ENCODE peak calls at places on chromosomes 1 and 21, in ten cellular contexts. One of them, this sample, is unnamed.

GRCh38 chr1:22212400-22213233 is 69.7 kb upstream of the WNT4 start:
- DNase-seq in dorsolateral prefrontal cortex: no peak
- DNase-seq in mammary epithelial cell: no peak
- DNase-seq in heart right ventricle: no peak
- DNase-seq in left ventricle myocardium inferior: no peak
- DNase-seq in adrenal gland: no peak
- DNase-seq in mesothelial cell of epicardium: no peak
- DNase-seq in CD4-positive, alpha-beta T cell: no peak
- DNase-seq in cardiac muscle cell: no peak
- DNase-seq in activated CD8-positive, alpha-beta T cell treated with anti-CD3 and anti-CD28 coated beads for 36 hours: no peak
- DNase-seq in this sample: no peak

GRCh38 chr21:17780539-17780938 is 38.6 kb downstream of the C21orf91 start:
- DNase-seq in dorsolateral prefrontal cortex: no peak
- DNase-seq in mammary epithelial cell: no peak
- DNase-seq in heart right ventricle: no peak
- DNase-seq in left ventricle myocardium inferior: no peak
- DNase-seq in adrenal gland: no peak
- DNase-seq in mesothelial cell of epicardium: no peak
- DNase-seq in CD4-positive, alpha-beta T cell: peak
- DNase-seq in cardiac muscle cell: no peak
- DNase-seq in activated CD8-positive, alpha-beta T cell treated with anti-CD3 and anti-CD28 coated beads for 36 hours: peak
- DNase-seq in this sample: no peak

GRCh38 chr1:1672181-1672965 is 13.6 kb upstream of the CDK11B start:
- DNase-seq in dorsolateral prefrontal cortex: peak
- DNase-seq in mammary epithelial cell: no peak
- DNase-seq in heart right ventricle: no peak
- DNase-seq in left ventricle myocardium inferior: no peak
- DNase-seq in adrenal gland: no peak
- DNase-seq in mesothelial cell of epicardium: no peak
- DNase-seq in CD4-positive, alpha-beta T cell: no peak
- DNase-seq in cardiac muscle cell: no peak
- DNase-seq in activated CD8-positive, alpha-beta T cell treated with anti-CD3 and anti-CD28 coated beads for 36 hours: peak
- DNase-seq in this sample: no peak

GRCh38 chr1:203769505-203770343 is 4.7 kb downstream of the LAX1 start:
- DNase-seq in dorsolateral prefrontal cortex: peak
- DNase-seq in mammary epithelial cell: peak
- DNase-seq in heart right ventricle: peak
- DNase-seq in left ventricle myocardium inferior: peak
- DNase-seq in adrenal gland: peak
- DNase-seq in mesothelial cell of epicardium: peak
- DNase-seq in CD4-positive, alpha-beta T cell: no peak
- DNase-seq in cardiac muscle cell: peak
- DNase-seq in activated CD8-positive, alpha-beta T cell treated with anti-CD3 and anti-CD28 coated beads for 36 hours: no peak
- DNase-seq in this sample: no peak

GRCh38 chr1:221335161-221336101 is 406.5 kb downstream of the DUSP10 start:
- DNase-seq in dorsolateral prefrontal cortex: no peak
- DNase-seq in mammary epithelial cell: peak
- DNase-seq in heart right ventricle: peak
- DNase-seq in left ventricle myocardium inferior: peak
- DNase-seq in adrenal gland: peak
- DNase-seq in mesothelial cell of epicardium: peak
- DNase-seq in CD4-positive, alpha-beta T cell: no peak
- DNase-seq in cardiac muscle cell: peak
- DNase-seq in activated CD8-positive, alpha-beta T cell treated with anti-CD3 and anti-CD28 coated beads for 36 hours: no peak
- DNase-seq in this sample: no peak

GRCh38 chr1:116151739-116152576 is 40.8 kb downstream of the MAB21L3 start:
- DNase-seq in dorsolateral prefrontal cortex: peak
- DNase-seq in mammary epithelial cell: peak
- DNase-seq in heart right ventricle: peak
- DNase-seq in left ventricle myocardium inferior: peak
- DNase-seq in adrenal gland: peak
- DNase-seq in mesothelial cell of epicardium: peak
- DNase-seq in CD4-positive, alpha-beta T cell: peak
- DNase-seq in cardiac muscle cell: peak
- DNase-seq in activated CD8-positive, alpha-beta T cell treated with anti-CD3 and anti-CD28 coated beads for 36 hours: peak
- DNase-seq in this sample: peak

GRCh38 chr1:96509944-96510343 is 211.6 kb upstream of the PTBP2 start:
- DNase-seq in dorsolateral prefrontal cortex: no peak
- DNase-seq in mammary epithelial cell: no peak
- DNase-seq in heart right ventricle: no peak
- DNase-seq in left ventricle myocardium inferior: no peak
- DNase-seq in adrenal gland: no peak
- DNase-seq in mesothelial cell of epicardium: no peak
- DNase-seq in CD4-positive, alpha-beta T cell: no peak
- DNase-seq in cardiac muscle cell: no peak
- DNase-seq in activated CD8-positive, alpha-beta T cell treated with anti-CD3 and anti-CD28 coated beads for 36 hours: no peak
- DNase-seq in this sample: no peak

GRCh38 chr1:157580179-157580827 is 17.6 kb downstream of the FCRL4 start:
- DNase-seq in dorsolateral prefrontal cortex: no peak
- DNase-seq in mammary epithelial cell: peak
- DNase-seq in heart right ventricle: peak
- DNase-seq in left ventricle myocardium inferior: no peak
- DNase-seq in adrenal gland: peak
- DNase-seq in mesothelial cell of epicardium: peak
- DNase-seq in CD4-positive, alpha-beta T cell: no peak
- DNase-seq in cardiac muscle cell: peak
- DNase-seq in activated CD8-positive, alpha-beta T cell treated with anti-CD3 and anti-CD28 coated beads for 36 hours: peak
- DNase-seq in this sample: no peak

GRCh38 chr1:178232949-178233348 is 139.0 kb downstream of the RASAL2 start:
- DNase-seq in dorsolateral prefrontal cortex: no peak
- DNase-seq in mammary epithelial cell: peak
- DNase-seq in heart right ventricle: no peak
- DNase-seq in left ventricle myocardium inferior: no peak
- DNase-seq in adrenal gland: no peak
- DNase-seq in mesothelial cell of epicardium: no peak
- DNase-seq in CD4-positive, alpha-beta T cell: no peak
- DNase-seq in cardiac muscle cell: peak
- DNase-seq in activated CD8-positive, alpha-beta T cell treated with anti-CD3 and anti-CD28 coated beads for 36 hours: no peak
- DNase-seq in this sample: no peak

GRCh38 chr1:236137285-236137852 is 5.0 kb upstream of the GPR137B start:
- DNase-seq in dorsolateral prefrontal cortex: no peak
- DNase-seq in mammary epithelial cell: no peak
- DNase-seq in heart right ventricle: no peak
- DNase-seq in left ventricle myocardium inferior: no peak
- DNase-seq in adrenal gland: no peak
- DNase-seq in mesothelial cell of epicardium: no peak
- DNase-seq in CD4-positive, alpha-beta T cell: no peak
- DNase-seq in cardiac muscle cell: no peak
- DNase-seq in activated CD8-positive, alpha-beta T cell treated with anti-CD3 and anti-CD28 coated beads for 36 hours: peak
- DNase-seq in this sample: no peak
- TF ChIP-seq CTCF in dorsolateral prefrontal cortex: no peak
- TF ChIP-seq CTCF in mammary epithelial cell: peak
- TF ChIP-seq CTCF in heart right ventricle: no peak
- TF ChIP-seq CTCF in left ventricle myocardium inferior: no peak
- TF ChIP-seq CTCF in adrenal gland: no peak
- TF ChIP-seq CTCF in mesothelial cell of epicardium: no peak
- TF ChIP-seq CTCF in CD4-positive, alpha-beta T cell: no peak
- TF ChIP-seq CTCF in cardiac muscle cell: no peak
- TF ChIP-seq CTCF in activated CD8-positive, alpha-beta T cell treated with anti-CD3 and anti-CD28 coated beads for 36 hours: peak
- TF ChIP-seq CTCF in this sample: no peak

DNA sequence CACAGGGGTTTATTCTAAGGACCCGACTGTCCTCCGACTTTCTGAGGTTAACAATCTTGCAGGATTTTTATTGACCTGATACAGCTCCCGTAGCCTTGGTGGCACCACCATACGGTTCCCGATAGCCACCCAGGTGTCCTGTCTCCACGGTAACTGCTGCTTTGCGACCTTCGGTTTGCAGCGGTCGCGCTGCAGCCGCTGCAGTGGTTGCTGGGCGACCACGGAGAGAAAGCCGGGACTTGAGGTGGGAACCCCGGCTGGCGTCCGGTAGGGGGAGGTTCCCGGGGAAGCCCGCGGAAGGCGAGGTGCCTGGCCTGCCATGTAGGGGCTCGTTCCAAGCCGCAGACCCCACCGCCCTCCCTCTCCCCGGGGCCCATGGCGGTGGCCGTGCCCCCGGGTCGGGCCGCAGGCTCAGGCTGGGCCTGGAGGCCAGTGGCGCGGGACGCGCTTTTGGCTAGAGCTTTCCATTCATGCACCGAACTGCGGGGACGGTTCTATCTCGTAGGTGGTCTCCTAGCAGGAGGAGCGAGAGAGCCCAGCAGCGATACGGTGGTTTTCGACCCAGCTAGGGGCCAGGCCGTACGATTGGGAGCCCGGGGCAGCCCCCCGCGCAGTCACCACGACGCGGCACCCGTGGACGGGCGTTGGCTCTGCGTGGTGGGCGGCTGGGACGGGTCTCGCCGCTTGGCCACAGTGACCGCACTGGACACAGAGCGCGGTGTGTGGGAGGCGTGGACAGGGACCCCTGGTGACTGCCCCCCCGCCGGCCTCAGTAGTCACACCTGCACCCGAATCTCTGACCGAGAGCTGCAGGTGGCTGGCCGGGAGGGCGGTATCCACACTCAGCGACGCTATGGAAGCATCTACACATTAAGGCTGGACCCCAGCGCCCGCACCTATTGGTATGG is at the start of gene KLHDC9:
- DNase-seq in dorsolateral prefrontal cortex: peak
- DNase-seq in mammary epithelial cell: peak
- DNase-seq in heart right ventricle: peak
- DNase-seq in left ventricle myocardium inferior: peak
- DNase-seq in adrenal gland: peak
- DNase-seq in mesothelial cell of epicardium: peak
- DNase-seq in CD4-positive, alpha-beta T cell: peak
- DNase-seq in cardiac muscle cell: peak
- DNase-seq in activated CD8-positive, alpha-beta T cell treated with anti-CD3 and anti-CD28 coated beads for 36 hours: peak
- DNase-seq in this sample: peak
- TF ChIP-seq CTCF in dorsolateral prefrontal cortex: peak
- TF ChIP-seq CTCF in mammary epithelial cell: no peak
- TF ChIP-seq CTCF in heart right ventricle: no peak
- TF ChIP-seq CTCF in left ventricle myocardium inferior: no peak
- TF ChIP-seq CTCF in adrenal gland: peak
- TF ChIP-seq CTCF in mesothelial cell of epicardium: no peak
- TF ChIP-seq CTCF in CD4-positive, alpha-beta T cell: peak
- TF ChIP-seq CTCF in cardiac muscle cell: peak
- TF ChIP-seq CTCF in activated CD8-positive, alpha-beta T cell treated with anti-CD3 and anti-CD28 coated beads for 36 hours: no peak
- TF ChIP-seq CTCF in this sample: no peak

DNA sequence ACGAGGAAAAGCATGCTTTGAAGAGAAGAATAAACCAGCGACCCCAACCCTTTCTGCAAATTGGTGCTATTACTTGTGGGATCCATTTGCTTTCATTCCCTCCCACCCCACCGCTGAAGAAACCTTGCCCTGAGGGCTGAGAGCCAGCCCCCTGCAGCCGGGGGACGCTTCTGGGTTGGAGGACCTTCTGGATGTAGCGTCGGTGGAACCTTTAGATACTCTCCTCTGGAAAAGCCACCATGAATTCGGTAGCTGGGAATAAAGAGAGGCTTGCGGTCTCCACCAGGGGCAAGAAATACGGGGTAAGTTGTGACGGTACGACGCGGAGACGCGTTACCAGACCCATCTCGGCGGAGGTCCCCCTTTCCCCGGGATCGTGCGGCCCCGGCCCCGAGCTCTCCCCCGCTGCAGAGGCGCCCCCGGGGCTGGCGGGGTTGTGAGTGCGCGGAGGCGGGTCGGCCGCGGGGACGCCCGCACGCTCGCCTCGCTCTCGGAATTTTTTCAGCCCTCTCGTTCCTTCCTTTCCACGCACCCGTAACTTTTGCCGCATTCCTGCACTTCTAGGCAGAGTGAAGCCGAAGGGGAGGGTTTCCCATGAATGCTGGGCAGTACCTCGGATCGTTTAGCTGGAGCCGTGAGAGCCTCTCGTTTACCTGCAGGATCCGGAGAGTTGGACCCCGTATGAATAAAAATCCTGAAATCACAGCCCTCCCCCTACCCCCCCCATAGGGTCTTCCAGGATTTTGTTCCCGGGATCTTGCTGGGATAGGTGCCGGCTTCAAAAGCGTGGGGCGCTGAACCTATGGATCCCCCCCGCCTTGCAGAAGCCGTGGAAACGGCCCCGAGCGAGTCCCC is 628 bp downstream of the KIF26B start:
- DNase-seq in dorsolateral prefrontal cortex: no peak
- DNase-seq in mammary epithelial cell: peak
- DNase-seq in heart right ventricle: no peak
- DNase-seq in left ventricle myocardium inferior: no peak
- DNase-seq in adrenal gland: no peak
- DNase-seq in mesothelial cell of epicardium: peak
- DNase-seq in CD4-positive, alpha-beta T cell: no peak
- DNase-seq in cardiac muscle cell: peak
- DNase-seq in activated CD8-positive, alpha-beta T cell treated with anti-CD3 and anti-CD28 coated beads for 36 hours: peak
- DNase-seq in this sample: peak
- TF ChIP-seq CTCF in dorsolateral prefrontal cortex: no peak
- TF ChIP-seq CTCF in mammary epithelial cell: no peak
- TF ChIP-seq CTCF in heart right ventricle: no peak
- TF ChIP-seq CTCF in left ventricle myocardium inferior: no peak
- TF ChIP-seq CTCF in adrenal gland: no peak
- TF ChIP-seq CTCF in mesothelial cell of epicardium: no peak
- TF ChIP-seq CTCF in CD4-positive, alpha-beta T cell: no peak
- TF ChIP-seq CTCF in cardiac muscle cell: peak
- TF ChIP-seq CTCF in activated CD8-positive, alpha-beta T cell treated with anti-CD3 and anti-CD28 coated beads for 36 hours: no peak
- TF ChIP-seq CTCF in this sample: no peak

GRCh38 chr1:224116131-224116530 is 2.2 kb downstream of the FBXO28 start:
- DNase-seq in dorsolateral prefrontal cortex: no peak
- DNase-seq in mammary epithelial cell: peak
- DNase-seq in heart right ventricle: no peak
- DNase-seq in left ventricle myocardium inferior: no peak
- DNase-seq in adrenal gland: no peak
- DNase-seq in mesothelial cell of epicardium: no peak
- DNase-seq in CD4-positive, alpha-beta T cell: no peak
- DNase-seq in cardiac muscle cell: peak
- DNase-seq in activated CD8-positive, alpha-beta T cell treated with anti-CD3 and anti-CD28 coated beads for 36 hours: no peak
- DNase-seq in this sample: no peak
- TF ChIP-seq CTCF in dorsolateral prefrontal cortex: peak
- TF ChIP-seq CTCF in mammary epithelial cell: peak
- TF ChIP-seq CTCF in heart right ventricle: peak
- TF ChIP-seq CTCF in left ventricle myocardium inferior: peak
- TF ChIP-seq CTCF in adrenal gland: peak
- TF ChIP-seq CTCF in mesothelial cell of epicardium: peak
- TF ChIP-seq CTCF in CD4-positive, alpha-beta T cell: peak
- TF ChIP-seq CTCF in cardiac muscle cell: peak
- TF ChIP-seq CTCF in activated CD8-positive, alpha-beta T cell treated with anti-CD3 and anti-CD28 coated beads for 36 hours: peak
- TF ChIP-seq CTCF in this sample: peak

DNA sequence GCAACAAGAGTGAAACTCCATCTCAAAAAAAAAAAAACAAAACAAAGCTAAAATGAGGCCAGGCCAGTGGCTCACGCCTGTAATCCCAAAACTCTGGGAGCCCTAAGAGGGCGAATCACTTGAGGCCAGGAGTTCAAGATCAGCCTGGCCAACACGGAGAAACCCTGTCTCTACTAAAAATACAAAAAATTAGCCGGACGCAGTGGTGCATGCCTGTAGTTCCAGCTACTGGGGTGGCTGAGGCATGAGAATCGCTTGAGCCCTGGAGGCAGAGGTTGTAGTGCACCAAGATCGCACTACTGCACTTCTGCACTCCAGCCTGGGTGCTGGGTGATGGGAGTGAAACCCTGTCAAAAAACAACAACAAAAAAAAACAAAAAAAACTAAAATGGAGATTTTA is 191.2 kb upstream of the SGIP1 start:
- DNase-seq in dorsolateral prefrontal cortex: no peak
- DNase-seq in mammary epithelial cell: no peak
- DNase-seq in heart right ventricle: no peak
- DNase-seq in left ventricle myocardium inferior: no peak
- DNase-seq in adrenal gland: no peak
- DNase-seq in mesothelial cell of epicardium: no peak
- DNase-seq in CD4-positive, alpha-beta T cell: no peak
- DNase-seq in cardiac muscle cell: no peak
- DNase-seq in activated CD8-positive, alpha-beta T cell treated with anti-CD3 and anti-CD28 coated beads for 36 hours: peak
- DNase-seq in this sample: no peak
- TF ChIP-seq CTCF in dorsolateral prefrontal cortex: no peak
- TF ChIP-seq CTCF in mammary epithelial cell: no peak
- TF ChIP-seq CTCF in heart right ventricle: no peak
- TF ChIP-seq CTCF in left ventricle myocardium inferior: no peak
- TF ChIP-seq CTCF in adrenal gland: no peak
- TF ChIP-seq CTCF in mesothelial cell of epicardium: no peak
- TF ChIP-seq CTCF in CD4-positive, alpha-beta T cell: no peak
- TF ChIP-seq CTCF in cardiac muscle cell: no peak
- TF ChIP-seq CTCF in activated CD8-positive, alpha-beta T cell treated with anti-CD3 and anti-CD28 coated beads for 36 hours: no peak
- TF ChIP-seq CTCF in this sample: no peak

GRCh38 chr1:170664828-170665617 is 1.1 kb downstream of the PRRX1 start:
- DNase-seq in dorsolateral prefrontal cortex: no peak
- DNase-seq in mammary epithelial cell: peak
- DNase-seq in heart right ventricle: no peak
- DNase-seq in left ventricle myocardium inferior: peak
- DNase-seq in adrenal gland: peak
- DNase-seq in mesothelial cell of epicardium: no peak
- DNase-seq in CD4-positive, alpha-beta T cell: no peak
- DNase-seq in cardiac muscle cell: peak
- DNase-seq in activated CD8-positive, alpha-beta T cell treated with anti-CD3 and anti-CD28 coated beads for 36 hours: no peak
- DNase-seq in this sample: peak
- TF ChIP-seq CTCF in dorsolateral prefrontal cortex: peak
- TF ChIP-seq CTCF in mammary epithelial cell: no peak
- TF ChIP-seq CTCF in heart right ventricle: no peak
- TF ChIP-seq CTCF in left ventricle myocardium inferior: peak
- TF ChIP-seq CTCF in adrenal gland: no peak
- TF ChIP-seq CTCF in mesothelial cell of epicardium: no peak
- TF ChIP-seq CTCF in CD4-positive, alpha-beta T cell: no peak
- TF ChIP-seq CTCF in cardiac muscle cell: peak
- TF ChIP-seq CTCF in activated CD8-positive, alpha-beta T cell treated with anti-CD3 and anti-CD28 coated beads for 36 hours: no peak
- TF ChIP-seq CTCF in this sample: no peak

This sample was measured in glutamatergic neuron.